ENCODE peak calls at places on chromosomes 5 and 9, in five cellular contexts. T is foreskin fibroblast, D is adrenal gland, J is AG04449, L is WERI-Rb-1. R is an unnamed sample.

GRCh38 chr9:34227445-34227844 is 48.6 kb downstream of the UBAP1 start:
- DNase-seq in T (peak; percentile 18), D (no peak), J (peak; percentile 21), L (no peak), R (peak; percentile 39)

GRCh38 chr5:12870870-12871539 is 966.8 kb upstream of the CTNND2 start:
- DNase-seq in T (no peak), D (no peak), J (no peak), L (no peak), R (no peak)

GRCh38 chr5:133354323-133355161 is 257.8 kb downstream of the FSTL4 start:
- DNase-seq in T (no peak), D (no peak), J (no peak), L (no peak), R (no peak)

GRCh38 chr9:107989099-107989498 is 499.5 kb upstream of the KLF4 start:
- DNase-seq in T (no peak), D (no peak), J (no peak), L (no peak), R (no peak)

GRCh38 chr5:142613231-142613630 is 72.7 kb downstream of the FGF1 start:
- DNase-seq in T (peak; percentile 56), D (no peak), J (no peak), L (no peak), R (peak; percentile 33)

GRCh38 chr5:88396635-88397285 is 128.1 kb upstream of the TMEM161B start:
- DNase-seq in T (no peak), D (no peak), J (no peak), L (no peak), R (no peak)

GRCh38 chr9:92614763-92615441 is 55.0 kb downstream of the IPPK start:
- DNase-seq in T (peak; percentile 65), D (peak; percentile 16), J (no peak), L (no peak), R (no peak)

GRCh38 chr5:178357127-178357526 is 124.5 kb upstream of the PHYKPL start:
- DNase-seq in T (no peak), D (peak; percentile 25), J (no peak), L (no peak), R (no peak)

GRCh38 chr5:69257577-69257976 is 22.9 kb downstream of the CDK7 start:
- DNase-seq in T (no peak), D (no peak), J (no peak), L (no peak), R (no peak)

GRCh38 chr5:8693341-8693844 is 824.4 kb downstream of the MTRR start:
- DNase-seq in T (no peak), D (no peak), J (no peak), L (no peak), R (no peak)

GRCh38 chr9:99962685-99963261 is 56.3 kb downstream of the STX17 start:
- DNase-seq in T (no peak), D (no peak), J (no peak), L (no peak), R (no peak)

GRCh38 chr5:36494756-36495637 is 111.4 kb upstream of the SLC1A3 start:
- DNase-seq in T (peak; percentile 35), D (peak; percentile 44), J (no peak), L (no peak), R (peak; percentile 33)

GRCh38 chr9:15697459-15697858 is 144.6 kb downstream of the CCDC171 start:
- DNase-seq in T (peak; percentile 88), D (peak; percentile 44), J (peak; percentile 67), L (no peak), R (peak; percentile 93)

GRCh38 chr9:104068546-104068945 is 25.6 kb upstream of the SMC2 start:
- DNase-seq in T (peak; percentile 14), D (no peak), J (no peak), L (no peak), R (no peak)

GRCh38 chr9:74960548-74960947 is 7.8 kb upstream of the C9orf40 start:
- DNase-seq in T (peak; percentile 91), D (no peak), J (no peak), L (no peak), R (peak; percentile 64)

GRCh38 chr5:160799160-160799559 is 52.9 kb downstream of the ATP10B start:
- DNase-seq in T (no peak), D (no peak), J (no peak), L (no peak), R (no peak)
- TF ChIP-seq CTCF in T (no peak), D (no peak), J (no peak), L (no peak), R (no peak)

GRCh38 chr5:123371575-123372179 is 51.5 kb downstream of the CEP120 start:
- DNase-seq in T (peak; percentile 52), D (peak; percentile 21), J (no peak), L (peak; percentile 72), R (peak; percentile 21)
- TF ChIP-seq CTCF in T (peak; percentile 47), D (peak; percentile 40), J (peak; percentile 49), L (peak; percentile 74), R (peak; percentile 84)

GRCh38 chr5:151720195-151720594 is 33.5 kb upstream of the SPARC start:
- DNase-seq in T (no peak), D (no peak), J (no peak), L (no peak), R (no peak)

GRCh38 chr5:151721087-151721646 is 34.5 kb upstream of the SPARC start:
- DNase-seq in T (no peak), D (no peak), J (no peak), L (no peak), R (no peak)

GRCh38 chr5:151718653-151719052 is 31.9 kb upstream of the SPARC start:
- DNase-seq in T (peak; percentile 71), D (no peak), J (peak; percentile 93), L (no peak), R (peak; percentile 81)

GRCh38 chr5:151718168-151718567 is 31.5 kb upstream of the SPARC start:
- DNase-seq in T (peak; percentile 88), D (no peak), J (no peak), L (no peak), R (peak; percentile 75)

DNA sequence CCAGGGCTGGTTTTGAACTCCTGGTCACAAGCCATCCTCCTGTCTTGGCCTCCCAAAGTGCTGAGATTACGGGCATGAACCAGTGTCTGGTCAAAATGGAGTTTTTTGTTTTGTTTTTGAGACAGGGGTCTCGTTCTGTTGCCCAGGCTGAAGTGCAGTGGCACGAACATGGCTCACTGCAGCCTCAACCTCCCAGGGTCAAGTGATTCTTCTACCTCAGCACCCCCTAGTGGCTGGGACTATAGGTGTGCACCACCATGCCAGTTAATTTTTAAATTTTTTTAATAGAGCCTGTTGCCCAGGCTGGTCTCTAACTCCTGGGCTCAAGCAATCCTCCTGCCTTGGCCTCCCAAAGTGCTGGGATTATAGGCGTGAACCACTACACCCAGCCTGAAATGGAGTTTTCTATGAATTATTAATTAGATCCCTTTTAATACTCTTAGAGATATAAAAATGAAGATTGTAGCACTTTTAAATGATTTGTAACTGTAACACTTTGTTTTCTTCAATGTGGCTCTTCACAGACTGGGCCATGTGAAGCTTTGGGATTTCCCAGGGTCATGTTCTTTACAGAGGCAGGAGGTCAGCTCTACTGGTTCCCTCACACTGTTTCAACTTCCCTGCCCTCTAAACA is 32.6 kb upstream of the SPARC start:
- DNase-seq in T (peak; percentile 72), D (peak; percentile 69), J (no peak), L (peak; percentile 59), R (peak; percentile 57)
- TF ChIP-seq CTCF in T (peak; percentile 50), D (peak; percentile 82), J (peak; percentile 45), L (peak; percentile 59), R (peak; percentile 94)

GRCh38 chr9:20944507-20944906 is 86.9 kb downstream of the HACD4 start:
- DNase-seq in T (no peak), D (no peak), J (no peak), L (no peak), R (no peak)

GRCh38 chr9:20945856-20946255 is 85.6 kb downstream of the HACD4 start:
- DNase-seq in T (no peak), D (no peak), J (no peak), L (no peak), R (no peak)

GRCh38 chr9:20948703-20949102 is 82.7 kb downstream of the HACD4 start:
- DNase-seq in T (no peak), D (no peak), J (no peak), L (no peak), R (no peak)

GRCh38 chr9:20941177-20941690 is 90.2 kb downstream of the HACD4 start:
- DNase-seq in T (peak; percentile 83), D (peak; percentile 53), J (no peak), L (peak; percentile 55), R (peak; percentile 54)

GRCh38 chr9:20945269-20945668 is 86.2 kb downstream of the HACD4 start:
- DNase-seq in T (no peak), D (no peak), J (no peak), L (no peak), R (no peak)
- TF ChIP-seq CTCF in T (no peak), D (no peak), J (no peak), L (no peak), R (no peak)

DNA sequence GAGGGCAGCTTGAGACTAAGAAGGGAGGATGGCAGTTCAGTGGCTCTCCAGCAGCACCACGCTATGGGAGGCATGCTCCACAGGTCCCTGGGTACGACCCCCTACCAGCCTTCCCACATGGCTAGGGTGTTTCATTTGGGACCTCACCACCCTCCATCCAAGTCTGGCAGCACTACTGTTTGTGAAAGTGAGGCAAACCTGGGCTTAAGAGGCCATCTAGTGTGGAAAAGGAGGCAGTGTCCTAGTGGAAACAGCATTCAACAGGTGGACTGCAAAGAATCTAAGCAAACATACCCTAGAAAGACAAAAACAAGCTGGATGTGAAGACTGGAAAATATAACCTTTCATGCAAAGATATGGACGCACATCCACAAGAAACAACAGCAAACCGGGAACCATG is 4.8 kb upstream of the C5orf47 start:
- DNase-seq in T (peak; percentile 26), D (no peak), J (no peak), L (no peak), R (peak; percentile 15)
- TF ChIP-seq CTCF in T (peak; percentile 45), D (peak; percentile 50), J (peak; percentile 36), L (peak; percentile 84), R (peak; percentile 56)

GRCh38 chr9:117247271-117247670 is 167.6 kb downstream of the ASTN2 start:
- DNase-seq in T (no peak), D (no peak), J (no peak), L (peak; percentile 69), R (no peak)
- TF ChIP-seq CTCF in T (peak; percentile 20), D (peak; percentile 31), J (peak; percentile 18), L (peak; percentile 71), R (no peak)

R was measured in HFFc6.